ENCODE peak calls at places on chromosomes 5 and 9, in nine cellular contexts. L, R, K, I, S, X, U, A and G are unnamed samples.

GRCh38 chr5:179355976-179356968 is 11.0 kb upstream of the ADAMTS2 start:
- DNase-seq in L (no peak), R (no peak), K (no peak), I (peak; percentile 59), S (no peak), X (no peak), U (no peak), A (no peak), G (no peak)

GRCh38 chr9:34437006-34437925 is 21.1 kb downstream of the FAM219A start:
- DNase-seq in L (peak; percentile 36), R (peak; percentile 43), K (no peak), I (peak; percentile 79), S (peak; percentile 70), X (peak; percentile 34), U (peak; percentile 21), A (peak; percentile 59), G (peak; percentile 76)

GRCh38 chr5:120730214-120730613 is 266.1 kb downstream of the PRR16 start:
- DNase-seq in L (no peak), R (no peak), K (no peak), I (no peak), S (no peak), X (no peak), U (no peak), A (no peak), G (no peak)

GRCh38 chr5:110354341-110354740 is 372.1 kb downstream of the TMEM232 start:
- DNase-seq in L (no peak), R (no peak), K (no peak), I (no peak), S (no peak), X (no peak), U (no peak), A (peak; percentile 34), G (no peak)

GRCh38 chr5:140246378-140247122 is 56.4 kb downstream of the PFDN1 start:
- DNase-seq in L (peak; percentile 92), R (no peak), K (peak; percentile 76), I (peak; percentile 84), S (no peak), X (no peak), U (no peak), A (peak; percentile 48), G (no peak)

GRCh38 chr5:143791848-143792701 is 19.9 kb upstream of the HMHB1 start:
- DNase-seq in L (no peak), R (no peak), K (no peak), I (no peak), S (no peak), X (no peak), U (no peak), A (peak; percentile 22), G (no peak)

GRCh38 chr9:85514256-85514655 is 227.5 kb downstream of the AGTPBP1 start:
- DNase-seq in L (no peak), R (no peak), K (peak; percentile 52), I (no peak), S (no peak), X (no peak), U (no peak), A (no peak), G (no peak)

GRCh38 chr9:127543221-127543620 is 68.9 kb upstream of the STXBP1 start:
- DNase-seq in L (no peak), R (no peak), K (no peak), I (no peak), S (no peak), X (no peak), U (no peak), A (no peak), G (no peak)

GRCh38 chr9:127049044-127049443 is 73.4 kb downstream of the ANGPTL2 start:
- DNase-seq in L (peak; percentile 87), R (peak; percentile 65), K (peak; percentile 88), I (peak; percentile 97), S (no peak), X (no peak), U (no peak), A (peak; percentile 49), G (peak; percentile 27)

GRCh38 chr5:83540783-83541182 is 69.2 kb downstream of the VCAN start:
- DNase-seq in L (no peak), R (no peak), K (no peak), I (no peak), S (no peak), X (no peak), U (no peak), A (no peak), G (no peak)